ENCODE peak calls at places on chromosome 3, in ten cellular contexts. H, R, S, P, A, D, Y, J, O and L are unnamed samples.

GRCh38 chr3:172317984-172318383 is 130.3 kb downstream of the GHSR start:
- DNase-seq in H (no peak), R (no peak), S (peak), P (no peak), A (no peak), D (no peak), Y (no peak), J (peak), O (no peak), L (no peak)

GRCh38 chr3:77197408-77197807 is 157.5 kb downstream of the ROBO2 start:
- DNase-seq in H (no peak), R (no peak), S (no peak), P (no peak), A (no peak), D (no peak), Y (no peak), J (no peak), O (no peak), L (no peak)

GRCh38 chr3:73559730-73560129 is 65.0 kb downstream of the PDZRN3 start:
- DNase-seq in H (no peak), R (no peak), S (no peak), P (no peak), A (no peak), D (no peak), Y (no peak), J (no peak), O (no peak), L (no peak)

GRCh38 chr3:13248640-13249039 is 171.5 kb downstream of the NUP210 start:
- DNase-seq in H (no peak), R (no peak), S (no peak), P (no peak), A (no peak), D (no peak), Y (no peak), J (no peak), O (no peak), L (no peak)

GRCh38 chr3:197507081-197507480 is 48.7 kb downstream of the BDH1 start:
- DNase-seq in H (no peak), R (no peak), S (no peak), P (no peak), A (no peak), D (no peak), Y (no peak), J (no peak), O (no peak), L (peak)

GRCh38 chr3:152338159-152338720 is 69.5 kb downstream of the MBNL1 start:
- DNase-seq in H (no peak), R (no peak), S (no peak), P (no peak), A (no peak), D (no peak), Y (no peak), J (no peak), O (no peak), L (no peak)

GRCh38 chr3:86869536-86869935 is 121.4 kb downstream of the VGLL3 start:
- DNase-seq in H (no peak), R (no peak), S (no peak), P (no peak), A (no peak), D (no peak), Y (no peak), J (no peak), O (no peak), L (no peak)

GRCh38 chr3:50625879-50626182 is 8.9 kb downstream of the MAPKAPK3 start:
- DNase-seq in H (no peak), R (no peak), S (no peak), P (no peak), A (no peak), D (no peak), Y (no peak), J (no peak), O (no peak), L (no peak)

GRCh38 chr3:194711913-194712312 is 26.2 kb downstream of the FAM43A start:
- DNase-seq in H (peak), R (no peak), S (peak), P (peak), A (no peak), D (no peak), Y (no peak), J (peak), O (no peak), L (no peak)

GRCh38 chr3:29186131-29186599 is 94.7 kb upstream of the RBMS3 start:
- DNase-seq in H (no peak), R (no peak), S (peak), P (no peak), A (no peak), D (no peak), Y (no peak), J (peak), O (no peak), L (no peak)

GRCh38 chr3:71930056-71930991 is 145.4 kb upstream of the PROK2 start:
- DNase-seq in H (peak), R (no peak), S (peak), P (peak), A (no peak), D (no peak), Y (peak), J (peak), O (peak), L (peak)

GRCh38 chr3:184688251-184688851 is 23.5 kb downstream of the MAGEF1 start:
- DNase-seq in H (no peak), R (no peak), S (peak), P (no peak), A (peak), D (no peak), Y (no peak), J (peak), O (no peak), L (no peak)

GRCh38 chr3:122745365-122746021 is 48.1 kb downstream of the HSPBAP1 start:
- DNase-seq in H (no peak), R (no peak), S (peak), P (no peak), A (no peak), D (no peak), Y (no peak), J (no peak), O (no peak), L (no peak)

GRCh38 chr3:139122221-139122581 is 77.5 kb upstream of the PRR23C start:
- DNase-seq in H (no peak), R (no peak), S (peak), P (no peak), A (no peak), D (no peak), Y (no peak), J (no peak), O (no peak), L (no peak)

GRCh38 chr3:140007081-140007480 is 72.1 kb downstream of the CLSTN2 start:
- DNase-seq in H (no peak), R (no peak), S (no peak), P (no peak), A (no peak), D (no peak), Y (no peak), J (no peak), O (no peak), L (no peak)

GRCh38 chr3:185959609-185960517 is 22.0 kb upstream of the TRA2B start:
- DNase-seq in H (no peak), R (no peak), S (peak), P (no peak), A (no peak), D (no peak), Y (peak), J (peak), O (no peak), L (no peak)